ENCODE peak calls at places on chromosomes 16 and 17, in six cellular contexts. One of them, this sample, is unnamed.

GRCh38 chr17:55722016-55722706 is 503 bp downstream of the TMEM100 start:
- DNase-seq in T-cell: no peak
- DNase-seq in AG20443: no peak
- DNase-seq in hypothalamus: no peak
- DNase-seq in HTR-8/SVneo: no peak
- DNase-seq in lung microvascular endothelial cell: no peak
- DNase-seq in this sample: no peak

GRCh38 chr16:20175358-20175757 is 101.7 kb upstream of the GPR139 start:
- DNase-seq in lung microvascular endothelial cell: no peak
- DNase-seq in hypothalamus: no peak
- DNase-seq in HTR-8/SVneo: no peak
- DNase-seq in AG20443: no peak
- DNase-seq in T-cell: no peak
- DNase-seq in this sample: no peak

GRCh38 chr16:11325404-11326083 is 19.7 kb upstream of the RMI2 start:
- DNase-seq in AG20443: no peak
- DNase-seq in HTR-8/SVneo: no peak
- DNase-seq in hypothalamus: no peak
- DNase-seq in T-cell: no peak
- DNase-seq in lung microvascular endothelial cell: no peak
- DNase-seq in this sample: no peak

GRCh38 chr16:9820481-9821246 is 361.6 kb downstream of the GRIN2A start:
- DNase-seq in lung microvascular endothelial cell: no peak
- DNase-seq in HTR-8/SVneo: no peak
- DNase-seq in T-cell: no peak
- DNase-seq in AG20443: no peak
- DNase-seq in hypothalamus: no peak
- DNase-seq in this sample: no peak

GRCh38 chr17:71023631-71024030 is 854.3 kb downstream of the KCNJ2 start:
- DNase-seq in T-cell: no peak
- DNase-seq in HTR-8/SVneo: no peak
- DNase-seq in hypothalamus: no peak
- DNase-seq in AG20443: peak; percentile 14
- DNase-seq in lung microvascular endothelial cell: no peak
- DNase-seq in this sample: peak; percentile 14

GRCh38 chr16:1984347-1985225 is 593 bp downstream of the GFER start:
- DNase-seq in lung microvascular endothelial cell: no peak
- DNase-seq in AG20443: peak; percentile 40
- DNase-seq in hypothalamus: no peak
- DNase-seq in T-cell: no peak
- DNase-seq in HTR-8/SVneo: no peak
- DNase-seq in this sample: peak; percentile 35

GRCh38 chr17:82561429-82562035 is 42.0 kb downstream of the FOXK2 start:
- DNase-seq in lung microvascular endothelial cell: no peak
- DNase-seq in HTR-8/SVneo: no peak
- DNase-seq in AG20443: no peak
- DNase-seq in hypothalamus: peak; percentile 38
- DNase-seq in T-cell: no peak
- DNase-seq in this sample: no peak

GRCh38 chr17:21019976-21020575 is 22.7 kb downstream of the USP22 start:
- DNase-seq in AG20443: peak; percentile 60
- DNase-seq in lung microvascular endothelial cell: peak; percentile 52
- DNase-seq in HTR-8/SVneo: no peak
- DNase-seq in T-cell: peak; percentile 41
- DNase-seq in hypothalamus: peak; percentile 58
- DNase-seq in this sample: no peak

GRCh38 chr16:22366889-22367288 is 7.5 kb downstream of the CDR2 start:
- DNase-seq in AG20443: no peak
- DNase-seq in HTR-8/SVneo: no peak
- DNase-seq in lung microvascular endothelial cell: no peak
- DNase-seq in T-cell: no peak
- DNase-seq in hypothalamus: no peak
- DNase-seq in this sample: no peak

GRCh38 chr16:17512636-17513220 is 42.0 kb upstream of the XYLT1 start:
- DNase-seq in T-cell: no peak
- DNase-seq in HTR-8/SVneo: no peak
- DNase-seq in AG20443: peak; percentile 43
- DNase-seq in hypothalamus: no peak
- DNase-seq in lung microvascular endothelial cell: no peak
- DNase-seq in this sample: peak; percentile 49

GRCh38 chr17:31919802-31920525 is 16.8 kb upstream of the SUZ12 start:
- DNase-seq in HTR-8/SVneo: no peak
- DNase-seq in lung microvascular endothelial cell: no peak
- DNase-seq in hypothalamus: no peak
- DNase-seq in AG20443: peak; percentile 60
- DNase-seq in T-cell: no peak
- DNase-seq in this sample: peak; percentile 69

GRCh38 chr17:44942456-44942855 is 5.1 kb downstream of the KIF18B start:
- DNase-seq in hypothalamus: no peak
- DNase-seq in HTR-8/SVneo: no peak
- DNase-seq in T-cell: no peak
- DNase-seq in lung microvascular endothelial cell: no peak
- DNase-seq in AG20443: no peak
- DNase-seq in this sample: no peak

GRCh38 chr17:43713494-43714162 is 45.0 kb downstream of the SOST start:
- DNase-seq in hypothalamus: no peak
- DNase-seq in AG20443: peak; percentile 84
- DNase-seq in T-cell: no peak
- DNase-seq in lung microvascular endothelial cell: peak; percentile 43
- DNase-seq in HTR-8/SVneo: peak; percentile 70
- DNase-seq in this sample: peak; percentile 47

GRCh38 chr17:57521606-57522435 is 223.3 kb downstream of the CCDC182 start:
- DNase-seq in T-cell: no peak
- DNase-seq in hypothalamus: no peak
- DNase-seq in lung microvascular endothelial cell: no peak
- DNase-seq in AG20443: no peak
- DNase-seq in HTR-8/SVneo: no peak
- DNase-seq in this sample: no peak

GRCh38 chr17:49730787-49731441 is 23.1 kb upstream of the SLC35B1 start:
- DNase-seq in lung microvascular endothelial cell: no peak
- DNase-seq in hypothalamus: no peak
- DNase-seq in AG20443: no peak
- DNase-seq in T-cell: no peak
- DNase-seq in HTR-8/SVneo: no peak
- DNase-seq in this sample: no peak

GRCh38 chr17:44000141-44000860 is 4.1 kb upstream of the NAGS start:
- DNase-seq in HTR-8/SVneo: no peak
- DNase-seq in AG20443: no peak
- DNase-seq in T-cell: no peak
- DNase-seq in lung microvascular endothelial cell: no peak
- DNase-seq in hypothalamus: no peak
- DNase-seq in this sample: no peak

GRCh38 chr16:75116081-75116910 is at the start of gene LDHD:
- DNase-seq in AG20443: peak; percentile 92
- DNase-seq in HTR-8/SVneo: peak; percentile 95
- DNase-seq in hypothalamus: peak; percentile 94
- DNase-seq in T-cell: no peak
- DNase-seq in lung microvascular endothelial cell: peak; percentile 60
- DNase-seq in this sample: peak; percentile 71

GRCh38 chr17:164536-165235 is 16.8 kb downstream of the DOC2B start:
- DNase-seq in AG20443: peak; percentile 66
- DNase-seq in lung microvascular endothelial cell: peak; percentile 74
- DNase-seq in HTR-8/SVneo: peak; percentile 65
- DNase-seq in T-cell: no peak
- DNase-seq in hypothalamus: peak; percentile 32
- DNase-seq in this sample: peak; percentile 41

This sample was measured in M059J.